ENCODE peak calls at places on chromosomes 5 and 9, in ten cellular contexts. E is left ventricle myocardium superior; W is CD8-positive, alpha-beta T cell; H is left lung; X is RWPE2; Z is upper lobe of right lung; O is T-cell; I is mucosa of descending colon; B is naive B cell; F is lower lobe of right lung. G is an unnamed sample.

GRCh38 chr9:4755026-4755609 is 14.1 kb upstream of the AK3 start:
- ATAC-seq in E (no peak), W (no peak), H (no peak), X (peak), Z (no peak), O (no peak), I (no peak), B (no peak), F (no peak), G (no peak)

GRCh38 chr5:176658817-176659216 is 11.5 kb downstream of the TSPAN17 start:
- ATAC-seq in E (peak), W (peak), H (peak), X (no peak), Z (peak), O (peak), I (peak), B (peak), F (peak), G (no peak)

GRCh38 chr5:124580925-124581821 is 165.3 kb downstream of the ZNF608 start:
- ATAC-seq in E (no peak), W (no peak), H (no peak), X (no peak), Z (peak), O (no peak), I (peak), B (no peak), F (no peak), G (no peak)

GRCh38 chr5:90940227-90940995 is 381.8 kb downstream of the ADGRV1 start:
- ATAC-seq in E (no peak), W (peak), H (peak), X (peak), Z (peak), O (peak), I (peak), B (peak), F (no peak), G (peak)

GRCh38 chr5:138653502-138653901 is 78.3 kb upstream of the HSPA9 start:
- ATAC-seq in E (peak), W (no peak), H (peak), X (peak), Z (peak), O (no peak), I (no peak), B (no peak), F (no peak), G (peak)

GRCh38 chr9:128634651-128635262 is 21.9 kb downstream of the DYNC2I2 start:
- ATAC-seq in E (peak), W (no peak), H (peak), X (no peak), Z (peak), O (no peak), I (no peak), B (no peak), F (peak), G (no peak)

GRCh38 chr5:107456281-107456715 is 214.4 kb downstream of the EFNA5 start:
- ATAC-seq in E (no peak), W (no peak), H (no peak), X (peak), Z (no peak), O (no peak), I (no peak), B (no peak), F (no peak), G (peak)

GRCh38 chr9:124595743-124596142 is 88.5 kb upstream of the NR5A1 start:
- ATAC-seq in E (no peak), W (no peak), H (no peak), X (no peak), Z (no peak), O (no peak), I (peak), B (no peak), F (no peak), G (no peak)

GRCh38 chr5:62690421-62690820 is 111.8 kb downstream of the LRRC70 start:
- ATAC-seq in E (no peak), W (no peak), H (peak), X (no peak), Z (peak), O (no peak), I (no peak), B (no peak), F (peak), G (no peak)

GRCh38 chr9:95864852-95865580 is 10.5 kb upstream of the ERCC6L2 start:
- ATAC-seq in E (no peak), W (no peak), H (no peak), X (peak), Z (no peak), O (no peak), I (no peak), B (no peak), F (no peak), G (no peak)

GRCh38 chr5:33300209-33300742 is 140.5 kb upstream of the TARS1 start:
- ATAC-seq in E (peak), W (no peak), H (peak), X (peak), Z (peak), O (no peak), I (peak), B (peak), F (peak), G (no peak)

GRCh38 chr5:78677777-78678668 is 29.5 kb upstream of the LHFPL2 start:
- ATAC-seq in E (peak), W (no peak), H (peak), X (peak), Z (peak), O (no peak), I (peak), B (no peak), F (peak), G (peak)

GRCh38 chr5:80919678-80920196 is 40.4 kb upstream of the RASGRF2 start:
- ATAC-seq in E (no peak), W (no peak), H (no peak), X (peak), Z (no peak), O (no peak), I (no peak), B (no peak), F (no peak), G (no peak)

GRCh38 chr5:42403236-42403635 is 20.0 kb upstream of the GHR start:
- ATAC-seq in E (no peak), W (no peak), H (no peak), X (no peak), Z (no peak), O (no peak), I (no peak), B (no peak), F (no peak), G (no peak)

GRCh38 chr5:62778327-62779009 is 199.8 kb downstream of the LRRC70 start:
- ATAC-seq in E (peak), W (no peak), H (peak), X (peak), Z (peak), O (no peak), I (no peak), B (no peak), F (peak), G (no peak)

GRCh38 chr5:177086918-177087706 is 397 bp downstream of the FGFR4 start:
- ATAC-seq in E (peak), W (peak), H (peak), X (peak), Z (peak), O (peak), I (peak), B (peak), F (peak), G (peak)

GRCh38 chr9:92917176-92917800 is 30.0 kb upstream of the FGD3 start:
- ATAC-seq in E (no peak), W (no peak), H (no peak), X (no peak), Z (peak), O (no peak), I (no peak), B (no peak), F (no peak), G (no peak)

GRCh38 chr5:133316346-133317343 is 264.8 kb downstream of the HSPA4 start:
- ATAC-seq in E (no peak), W (no peak), H (no peak), X (no peak), Z (peak), O (no peak), I (no peak), B (no peak), F (no peak), G (no peak)

G was measured in esophagus mucosa.